ENCODE peak calls at places on chromosomes 13 and 19, in ten cellular contexts. Q is amygdala; G is stimulated activated CD8-positive, alpha-beta memory T cell treated with anti-CD3 and anti-CD28 coated beads, Interleukin-7, amount 100 ng/mL, for 1 hour; L is Right ventricle myocardium superior; E is HT-29; U is HTR-8/SVneo; Z is fibroblast of the aortic adventitia; I is hippocampal formation; B is neural crest cell; R is frontal cortex. C is an unnamed sample.

GRCh38 chr13:32905864-32906180 is 110.4 kb upstream of the KL start:
- DNase-seq in Q (no peak), G (no peak), L (peak), E (no peak), U (no peak), Z (peak), I (peak), B (no peak), R (peak), C (no peak)

GRCh38 chr19:18437481-18438330 is at the start of gene ISYNA1:
- DNase-seq in Q (no peak), G (peak), L (peak), E (no peak), U (no peak), Z (no peak), I (no peak), B (no peak), R (peak), C (no peak)

GRCh38 chr19:48516536-48516935 is 4.9 kb upstream of the LMTK3 start:
- DNase-seq in Q (no peak), G (no peak), L (no peak), E (no peak), U (no peak), Z (no peak), I (no peak), B (no peak), R (no peak), C (no peak)

GRCh38 chr19:13764821-13765394 is 586 bp downstream of the MRI1 start:
- DNase-seq in Q (no peak), G (no peak), L (peak), E (no peak), U (no peak), Z (no peak), I (no peak), B (peak), R (peak), C (no peak)

GRCh38 chr19:49677232-49677881 is at the start of gene PRMT1:
- DNase-seq in Q (peak), G (no peak), L (peak), E (peak), U (no peak), Z (no peak), I (no peak), B (peak), R (no peak), C (no peak)

GRCh38 chr13:113895436-113895835 is 31.6 kb upstream of the GAS6 start:
- DNase-seq in Q (no peak), G (no peak), L (no peak), E (no peak), U (no peak), Z (peak), I (no peak), B (no peak), R (no peak), C (no peak)

GRCh38 chr13:96650301-96650886 is 343.9 kb downstream of the OXGR1 start:
- DNase-seq in Q (no peak), G (no peak), L (no peak), E (peak), U (no peak), Z (peak), I (no peak), B (no peak), R (no peak), C (no peak)

GRCh38 chr13:77511552-77511951 is 24.0 kb upstream of the SCEL start:
- DNase-seq in Q (no peak), G (no peak), L (no peak), E (no peak), U (no peak), Z (peak), I (no peak), B (no peak), R (no peak), C (no peak)

GRCh38 chr13:35531551-35531950 is 55.1 kb upstream of the MAB21L1 start:
- DNase-seq in Q (no peak), G (no peak), L (no peak), E (no peak), U (no peak), Z (no peak), I (no peak), B (no peak), R (no peak), C (no peak)

GRCh38 chr19:38139122-38139521 is 84.9 kb downstream of the DPF1 start:
- DNase-seq in Q (no peak), G (no peak), L (no peak), E (peak), U (no peak), Z (no peak), I (no peak), B (no peak), R (no peak), C (no peak)

GRCh38 chr13:21913010-21913409 is 242.1 kb downstream of the FGF9 start:
- DNase-seq in Q (no peak), G (no peak), L (no peak), E (no peak), U (no peak), Z (no peak), I (no peak), B (no peak), R (no peak), C (no peak)

GRCh38 chr19:29211562-29212416 is 1.2 kb downstream of the UQCRFS1 start:
- DNase-seq in Q (no peak), G (no peak), L (no peak), E (peak), U (no peak), Z (peak), I (no peak), B (no peak), R (no peak), C (no peak)

GRCh38 chr19:56746367-56746766 is 74.8 kb upstream of the ZNF835 start:
- DNase-seq in Q (no peak), G (no peak), L (no peak), E (no peak), U (no peak), Z (no peak), I (no peak), B (no peak), R (no peak), C (no peak)

C was measured in stimulated activated CD4-positive, alpha-beta T cell treated with anti-CD3 and anti-CD28 coated beads, TNF-alpha, amount 100 ng/mL, for 1 hour.